ENCODE peak calls at places on chromosome 17, in seven cellular contexts. R is K562, A is H1, V is IMR-90, W is SK-N-SH, S is HepG2, U is GM12878. E is an unnamed sample.

GRCh38 chr17:1137465-1137894 is 42.3 kb downstream of the ABR start:
- DNase-seq in R (peak; percentile 70), A (no peak), V (no peak), W (no peak), S (peak; percentile 39), U (no peak), E (peak; percentile 79)

GRCh38 chr17:39139137-39139516 is 12.3 kb downstream of the PLXDC1 start:
- DNase-seq in R (no peak), A (no peak), V (peak; percentile 92), W (no peak), S (no peak), U (no peak), E (peak; percentile 48)

GRCh38 chr17:39194985-39195524 is 2.4 kb downstream of the CACNB1 start:
- DNase-seq in R (no peak), A (no peak), V (no peak), W (no peak), S (no peak), U (no peak), E (no peak)

GRCh38 chr17:75683467-75684041 is 16.4 kb downstream of the SAP30BP start:
- DNase-seq in R (no peak), A (no peak), V (peak; percentile 80), W (no peak), S (peak; percentile 59), U (no peak), E (peak; percentile 80)

GRCh38 chr17:30304778-30305177 is 13.0 kb upstream of the BLMH start:
- DNase-seq in R (no peak), A (no peak), V (no peak), W (no peak), S (no peak), U (no peak), E (no peak)

GRCh38 chr17:75325827-75326586 is 36.8 kb upstream of the SLC25A19 start:
- DNase-seq in R (peak; percentile 55), A (no peak), V (peak; percentile 35), W (no peak), S (no peak), U (no peak), E (no peak)

GRCh38 chr17:8372422-8372821 is 4.1 kb downstream of the KRABD2 start:
- DNase-seq in R (no peak), A (no peak), V (no peak), W (no peak), S (no peak), U (no peak), E (no peak)

GRCh38 chr17:41026668-41027471 is at the start of gene KRTAP1-5:
- DNase-seq in R (no peak), A (no peak), V (peak; percentile 91), W (no peak), S (no peak), U (no peak), E (no peak)

GRCh38 chr17:27976331-27976730 is 66.1 kb upstream of the NLK start:
- DNase-seq in R (no peak), A (no peak), V (no peak), W (no peak), S (no peak), U (peak; percentile 47), E (no peak)

GRCh38 chr17:49508061-49508865 is 13.2 kb downstream of the NGFR start:
- DNase-seq in R (no peak), A (peak; percentile 83), V (no peak), W (peak; percentile 59), S (peak; percentile 69), U (no peak), E (peak; percentile 62)

GRCh38 chr17:62778990-62779681 is 29.0 kb downstream of the MARCHF10 start:
- DNase-seq in R (peak; percentile 20), A (no peak), V (peak; percentile 98), W (peak; percentile 45), S (peak; percentile 48), U (no peak), E (peak; percentile 92)

GRCh38 chr17:63446981-63447687 is 1.0 kb upstream of the CYB561 start:
- DNase-seq in R (no peak), A (peak; percentile 82), V (no peak), W (peak; percentile 71), S (no peak), U (no peak), E (no peak)

GRCh38 chr17:3759597-3760216 is 36.0 kb downstream of the HASPIN start:
- DNase-seq in R (peak; percentile 39), A (no peak), V (no peak), W (no peak), S (no peak), U (no peak), E (no peak)

GRCh38 chr17:81858170-81858966 is 2.0 kb downstream of the P4HB start:
- DNase-seq in R (no peak), A (no peak), V (no peak), W (no peak), S (no peak), U (no peak), E (no peak)

GRCh38 chr17:76683011-76683755 is 27.6 kb downstream of the MXRA7 start:
- DNase-seq in R (peak; percentile 76), A (peak; percentile 81), V (no peak), W (peak; percentile 58), S (no peak), U (no peak), E (no peak)

GRCh38 chr17:3802461-3803307 is 1.7 kb upstream of the ITGAE start:
- DNase-seq in R (no peak), A (no peak), V (peak; percentile 90), W (no peak), S (peak; percentile 100), U (no peak), E (no peak)

GRCh38 chr17:28957277-28957991 is 6.1 kb upstream of the PHF12 start:
- DNase-seq in R (no peak), A (no peak), V (no peak), W (no peak), S (no peak), U (no peak), E (no peak)

GRCh38 chr17:41418116-41418860 is 6.1 kb downstream of the KRT37 start:
- DNase-seq in R (no peak), A (no peak), V (no peak), W (no peak), S (no peak), U (no peak), E (no peak)

GRCh38 chr17:18946536-18946935 is 5.4 kb upstream of the SLC5A10 start:
- DNase-seq in R (no peak), A (no peak), V (peak; percentile 19), W (no peak), S (no peak), U (no peak), E (no peak)

GRCh38 chr17:8821446-8822105 is 22.4 kb upstream of the MFSD6L start:
- DNase-seq in R (no peak), A (peak; percentile 22), V (no peak), W (no peak), S (no peak), U (no peak), E (no peak)

GRCh38 chr17:48842746-48843145 is 11.9 kb downstream of the CALCOCO2 start:
- DNase-seq in R (no peak), A (no peak), V (peak; percentile 20), W (no peak), S (no peak), U (no peak), E (no peak)

GRCh38 chr17:77228224-77229215 is 87.8 kb downstream of the SEC14L1 start:
- DNase-seq in R (no peak), A (no peak), V (no peak), W (peak; percentile 37), S (no peak), U (no peak), E (no peak)

GRCh38 chr17:43983515-43984411 is 20.7 kb upstream of the NAGS start:
- DNase-seq in R (peak; percentile 80), A (peak; percentile 82), V (no peak), W (peak; percentile 72), S (peak; percentile 67), U (no peak), E (peak; percentile 34)

GRCh38 chr17:68089881-68090280 is 54.3 kb downstream of the KPNA2 start:
- DNase-seq in R (no peak), A (no peak), V (peak; percentile 24), W (no peak), S (peak; percentile 80), U (no peak), E (peak; percentile 42)
- TF ChIP-seq RFX5 in R (no peak), A (no peak), V (no peak), W (no peak), S (no peak), U (no peak), E (no peak)

GRCh38 chr17:51559778-51560177 is 299.4 kb downstream of the UTP18 start:
- DNase-seq in R (no peak), A (no peak), V (no peak), W (no peak), S (no peak), U (no peak), E (no peak)
- TF ChIP-seq RFX5 in R (no peak), A (no peak), V (no peak), W (no peak), S (no peak), U (no peak), E (no peak)

DNA sequence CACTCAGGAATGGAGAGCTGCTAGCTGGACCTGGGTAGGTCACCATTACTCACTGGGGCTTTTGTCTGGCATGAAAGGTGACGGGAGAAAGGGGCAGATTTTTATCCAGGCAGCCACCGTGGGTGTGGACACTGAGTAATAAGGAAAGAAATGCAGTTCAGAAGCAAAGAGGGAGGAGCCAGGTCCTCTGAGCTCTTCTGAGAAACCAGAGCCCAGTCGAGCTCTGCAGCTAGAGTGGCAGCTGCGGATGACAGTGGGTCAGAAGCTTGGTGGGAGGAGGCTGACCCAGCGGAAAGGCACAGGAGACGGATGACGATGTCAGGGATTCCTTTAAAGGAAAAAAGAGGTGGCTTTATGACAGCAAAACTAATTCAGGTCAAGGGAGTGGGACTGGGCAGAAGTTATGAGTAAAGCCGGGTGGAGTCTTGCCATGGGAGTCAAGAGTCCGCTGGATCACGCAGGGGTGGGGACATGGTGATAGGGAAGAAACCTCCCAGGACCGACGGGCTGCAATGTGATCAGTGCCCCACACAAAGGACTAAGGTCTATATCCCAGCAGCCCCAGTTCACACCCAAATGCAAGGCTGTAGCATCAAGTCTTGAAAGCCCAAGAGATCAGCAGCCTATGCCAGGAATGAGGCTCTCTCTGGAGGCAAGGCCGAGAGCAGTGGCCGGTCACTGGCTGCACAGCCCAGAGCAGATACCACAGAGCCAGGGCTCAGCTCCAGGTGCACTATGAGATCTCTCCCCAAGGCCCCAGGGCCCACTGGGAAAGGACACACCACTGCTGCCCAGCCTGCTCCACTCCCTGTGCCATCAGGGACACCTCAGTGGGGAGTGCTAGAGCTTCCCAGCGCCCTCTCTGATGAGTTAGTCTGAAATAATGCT is 6.3 kb upstream of the MNT start:
- DNase-seq in R (no peak), A (no peak), V (peak; percentile 92), W (no peak), S (no peak), U (no peak), E (peak; percentile 75)
- TF ChIP-seq RFX5 in R (no peak), A (no peak), V (no peak), W (no peak), S (no peak), U (no peak), E (no peak)

DNA sequence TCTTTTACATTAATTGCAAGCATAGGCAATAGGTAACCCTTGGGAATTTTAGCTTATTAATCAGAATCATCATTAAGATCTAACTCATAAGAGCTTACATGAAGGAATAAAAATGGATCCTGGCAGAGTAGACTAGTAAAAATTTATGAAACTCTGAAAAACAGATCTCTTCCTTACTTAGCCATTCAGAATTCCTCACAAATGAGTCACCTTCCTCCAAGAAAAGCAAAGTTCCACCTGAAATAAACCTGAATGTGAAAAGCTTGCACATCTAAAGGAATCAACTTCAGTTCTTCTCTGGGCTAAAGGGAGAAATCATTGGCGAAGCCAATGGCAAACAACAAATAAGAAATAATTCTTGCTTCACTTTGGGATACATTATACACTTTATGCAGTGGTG is 22.7 kb downstream of the MYO1D start:
- DNase-seq in R (no peak), A (no peak), V (no peak), W (no peak), S (no peak), U (no peak), E (no peak)
- TF ChIP-seq RFX5 in R (no peak), A (no peak), V (no peak), W (no peak), S (no peak), U (no peak), E (no peak)

E was measured in A549.